ENCODE peak calls at places on chromosomes 16 and 17, in eight cellular contexts. O, B, Y, W, G, X, K and D are unnamed samples. For H3K4me1, the result is how much of the 10 kb centered on the place peaks cover.

GRCh38 chr17:43530303-43531081 is 15.6 kb downstream of the ETV4 start:
- DNase-seq in O (no peak), B (peak), Y (no peak), W (peak), G (peak), X (no peak), K (peak), D (peak)

GRCh38 chr16:19885456-19886060 is 910 bp upstream of the GPRC5B start:
- DNase-seq in O (no peak), B (no peak), Y (no peak), W (peak), G (peak), X (no peak), K (no peak), D (no peak)

GRCh38 chr16:1543085-1543896 is 9.8 kb downstream of the TMEM204 start:
- DNase-seq in O (peak), B (peak), Y (peak), W (peak), G (peak), X (no peak), K (peak), D (peak)

GRCh38 chr16:75433732-75434413 is 570 bp upstream of the CFDP1 start:
- DNase-seq in O (peak), B (peak), Y (peak), W (peak), G (peak), X (peak), K (peak), D (peak)

GRCh38 chr17:7589891-7590611 is at the start of gene SOX15:
- DNase-seq in O (no peak), B (no peak), Y (no peak), W (no peak), G (no peak), X (no peak), K (no peak), D (no peak)

GRCh38 chr17:10743316-10744009 is 13.6 kb upstream of the TMEM220 start:
- DNase-seq in O (no peak), B (no peak), Y (no peak), W (peak), G (no peak), X (no peak), K (no peak), D (no peak)

GRCh38 chr17:75738218-75738802 is 17.1 kb downstream of the ITGB4 start:
- DNase-seq in O (no peak), B (no peak), Y (no peak), W (peak), G (peak), X (no peak), K (no peak), D (peak)

GRCh38 chr16:89325861-89326471 is 108.5 kb downstream of the ZNF778 start:
- DNase-seq in O (no peak), B (peak), Y (peak), W (peak), G (peak), X (no peak), K (peak), D (peak)

GRCh38 chr17:80761421-80761871 is 216.8 kb downstream of the RPTOR start:
- DNase-seq in O (no peak), B (no peak), Y (peak), W (no peak), G (no peak), X (no peak), K (no peak), D (no peak)

GRCh38 chr17:65627892-65628622 is 66.6 kb upstream of the AXIN2 start:
- DNase-seq in O (peak), B (no peak), Y (peak), W (no peak), G (no peak), X (no peak), K (peak), D (no peak)

GRCh38 chr16:4184038-4184702 is 57.7 kb downstream of the SRL start:
- DNase-seq in O (no peak), B (no peak), Y (no peak), W (peak), G (peak), X (no peak), K (no peak), D (no peak)

GRCh38 chr16:85986931-85987749 is 88.2 kb downstream of the IRF8 start:
- DNase-seq in O (no peak), B (no peak), Y (no peak), W (no peak), G (no peak), X (no peak), K (no peak), D (no peak)

GRCh38 chr17:77280304-77280910 is 139.6 kb downstream of the SEC14L1 start:
- DNase-seq in O (no peak), B (no peak), Y (no peak), W (no peak), G (peak), X (no peak), K (no peak), D (no peak)
- H3K4me3 ChIP-seq in O (peak), B (peak), Y (peak), W (no peak), G (peak), X (peak), K (peak), D (no peak)

DNA sequence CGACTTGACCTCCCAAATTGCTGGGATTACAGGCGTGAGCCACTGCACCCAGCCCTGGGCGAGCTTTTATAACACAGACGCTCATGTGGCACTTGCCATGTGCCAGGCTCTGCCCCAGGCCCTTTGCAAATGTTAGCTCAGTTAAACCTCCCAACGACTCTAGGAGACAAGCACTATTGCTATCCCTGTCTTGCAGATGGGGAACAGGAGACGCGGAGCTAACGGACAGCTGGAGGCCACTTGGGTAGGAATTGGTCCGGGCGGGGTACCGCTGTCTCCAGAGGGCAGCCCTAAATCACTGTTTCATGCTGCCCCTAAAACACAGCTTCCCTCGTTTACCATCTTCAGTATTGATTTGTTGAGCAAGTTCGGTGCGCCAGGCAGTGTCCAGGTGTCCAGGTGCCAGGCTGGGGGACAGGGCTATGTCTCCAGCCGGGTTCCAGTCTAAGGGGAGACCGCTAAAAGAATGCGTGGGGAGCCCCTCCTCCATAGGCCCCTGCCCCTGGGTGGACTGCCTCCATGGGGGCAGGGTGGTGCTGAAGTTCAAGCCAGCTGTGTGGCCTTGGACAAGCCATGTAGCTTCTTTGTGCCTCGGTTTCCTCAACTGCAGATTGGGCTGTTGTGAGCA is 23.7 kb downstream of the TMEM235 start:
- DNase-seq in O (no peak), B (no peak), Y (no peak), W (no peak), G (no peak), X (no peak), K (no peak), D (no peak)
- H3K4me1 ChIP-seq in O (under half), B (under half), Y (under half), W (under half), G (under half), X (under half), K (half or more), D (under half)

GRCh38 chr16:17328971-17329370 is 141.8 kb downstream of the XYLT1 start:
- DNase-seq in O (no peak), B (no peak), Y (no peak), W (no peak), G (peak), X (no peak), K (no peak), D (no peak)
- H3K4me3 ChIP-seq in O (peak), B (no peak), Y (no peak), W (no peak), G (no peak), X (no peak), K (no peak), D (no peak)

GRCh38 chr16:57146735-57147134 is 39.1 kb downstream of the PSME3IP1 start:
- DNase-seq in O (no peak), B (no peak), Y (peak), W (no peak), G (no peak), X (peak), K (no peak), D (no peak)
- H3K4me1 ChIP-seq in O (under half), B (under half), Y (under half), W (under half), G (under half), X (under half), K (under half), D (under half)